ENCODE peak calls at places on chromosome 15, in eight cellular contexts. J is GM13977; D is activated CD8-positive, alpha-beta memory T cell treated with anti-CD3 and anti-CD28 coated beads for 4 hours; F is HFFc6; Z is AML-193; O is endothelial cell; I is frontal cortex; S is GM10248. K is an unnamed sample.

GRCh38 chr15:51281368-51281967 is 56.9 kb downstream of the CYP19A1 start:
- DNase-seq in Z (peak), J (no peak), O (peak), D (no peak), I (no peak), S (peak), F (peak), K (peak)

GRCh38 chr15:77659350-77660321 is 26.9 kb upstream of the LINGO1 start:
- DNase-seq in O (peak), D (no peak), F (peak), J (peak), S (peak), Z (peak), I (no peak), K (peak)

GRCh38 chr15:91970142-91970541 is 116.6 kb downstream of the SLCO3A1 start:
- DNase-seq in I (no peak), J (no peak), F (no peak), O (no peak), D (no peak), Z (no peak), S (no peak), K (no peak)

GRCh38 chr15:77497108-77497737 is 76.5 kb downstream of the HMG20A start:
- DNase-seq in S (no peak), I (peak), J (no peak), D (no peak), Z (no peak), O (no peak), F (peak), K (no peak)

GRCh38 chr15:77580991-77581682 is 51.6 kb downstream of the LINGO1 start:
- DNase-seq in J (no peak), S (no peak), F (no peak), D (no peak), Z (no peak), I (no peak), O (no peak), K (no peak)

GRCh38 chr15:59550961-59551360 is 60.6 kb upstream of the GCNT3 start:
- DNase-seq in J (no peak), Z (no peak), O (no peak), I (no peak), F (no peak), S (no peak), D (no peak), K (no peak)

GRCh38 chr15:101121511-101122090 is 130.2 kb downstream of the CHSY1 start:
- DNase-seq in D (no peak), Z (no peak), F (peak), I (peak), O (peak), S (peak), J (peak), K (no peak)

GRCh38 chr15:79680721-79681120 is 216.1 kb downstream of the MTHFS start:
- DNase-seq in F (peak), Z (no peak), S (peak), J (peak), D (no peak), I (no peak), O (no peak), K (peak)

GRCh38 chr15:51266548-51266947 is 71.8 kb downstream of the CYP19A1 start:
- DNase-seq in O (peak), D (no peak), S (no peak), F (no peak), I (no peak), J (no peak), Z (no peak), K (no peak)

GRCh38 chr15:62432702-62433398 is 267.8 kb upstream of the C2CD4B start:
- DNase-seq in Z (no peak), J (no peak), O (no peak), S (no peak), F (no peak), I (no peak), D (no peak), K (no peak)

GRCh38 chr15:78340243-78341056 is at the start of gene CRABP1:
- DNase-seq in F (no peak), Z (no peak), I (no peak), S (no peak), O (no peak), D (no peak), J (no peak), K (no peak)

GRCh38 chr15:91649922-91650321 is 203.6 kb upstream of the SLCO3A1 start:
- DNase-seq in F (no peak), S (no peak), I (no peak), O (no peak), D (no peak), J (no peak), Z (no peak), K (no peak)

GRCh38 chr15:99450896-99451358 is 114.9 kb upstream of the MEF2A start:
- DNase-seq in Z (no peak), F (no peak), O (no peak), S (peak), J (no peak), I (no peak), D (peak), K (peak)

GRCh38 chr15:58444658-58445332 is 13.0 kb downstream of the LIPC start:
- DNase-seq in Z (no peak), D (no peak), J (no peak), I (no peak), F (no peak), O (no peak), S (no peak), K (no peak)

GRCh38 chr15:73633991-73634495 is 854 bp upstream of the NPTN start:
- DNase-seq in I (no peak), F (peak), J (no peak), S (no peak), Z (no peak), O (peak), D (no peak), K (peak)

GRCh38 chr15:55799287-55800212 is 56.6 kb upstream of the PRTG start:
- DNase-seq in I (peak), Z (peak), O (peak), D (no peak), F (peak), S (peak), J (peak), K (peak)

GRCh38 chr15:35289029-35289617 is 204.0 kb upstream of the NANOGP8 start:
- DNase-seq in O (peak), D (no peak), Z (peak), I (no peak), J (no peak), F (peak), S (peak), K (peak)

GRCh38 chr15:89599021-89599420 is 23.8 kb downstream of the TICRR start:
- DNase-seq in Z (no peak), D (no peak), J (no peak), F (no peak), I (no peak), O (no peak), S (no peak), K (no peak)

GRCh38 chr15:76996526-76997401 is 1.8 kb downstream of the PSTPIP1 start:
- DNase-seq in F (no peak), I (no peak), S (no peak), Z (peak), J (no peak), D (no peak), O (no peak), K (no peak)

GRCh38 chr15:52180851-52181450 is 10.2 kb downstream of the GNB5 start:
- DNase-seq in J (no peak), I (no peak), S (no peak), D (no peak), O (no peak), F (no peak), Z (no peak), K (no peak)

GRCh38 chr15:57566840-57567239 is 24.9 kb upstream of the MYZAP start:
- DNase-seq in S (no peak), I (no peak), J (no peak), F (peak), Z (no peak), D (no peak), O (no peak), K (no peak)

GRCh38 chr15:69467636-69468035 is 15.0 kb downstream of the RPLP1 start:
- DNase-seq in D (no peak), Z (no peak), I (no peak), S (no peak), F (no peak), O (no peak), J (no peak), K (no peak)

GRCh38 chr15:65829150-65829764 is 37.2 kb upstream of the DENND4A start:
- DNase-seq in Z (peak), S (peak), J (peak), F (no peak), I (no peak), O (no peak), D (no peak), K (peak)

GRCh38 chr15:66293419-66294156 is at the start of gene DIS3L:
- DNase-seq in F (no peak), O (peak), Z (peak), S (peak), I (peak), J (peak), D (peak), K (peak)

GRCh38 chr15:87619161-87619960 is 637.2 kb downstream of the NTRK3 start:
- DNase-seq in O (no peak), S (no peak), F (peak), I (no peak), J (no peak), D (no peak), Z (no peak), K (peak)

GRCh38 chr15:31364301-31365031 is 37.8 kb downstream of the KLF13 start:
- DNase-seq in F (no peak), S (no peak), D (no peak), O (no peak), Z (no peak), I (no peak), J (no peak), K (no peak)

GRCh38 chr15:31024979-31025378 is 33.6 kb upstream of the MTMR10 start:
- DNase-seq in D (no peak), J (no peak), I (no peak), F (peak), O (no peak), Z (no peak), S (no peak), K (peak)

GRCh38 chr15:33894193-33894592 is 74.1 kb upstream of the CHRM5 start:
- DNase-seq in O (no peak), S (no peak), F (no peak), I (no peak), D (no peak), J (no peak), Z (no peak), K (no peak)

GRCh38 chr15:70031680-70032079 is 66.0 kb downstream of the TLE3 start:
- DNase-seq in J (no peak), D (no peak), O (no peak), F (no peak), Z (no peak), I (no peak), S (no peak), K (no peak)

K was measured in kidney glomerular epithelial cell.